ENCODE peak calls at places on chromosomes 11 and 22, in four cellular contexts. W, Z, S and I are unnamed samples.

GRCh38 chr11:111531687-111532364 is 8.7 kb upstream of the LAYN start:
- DNase-seq in Z (no peak), S (peak), W (no peak), I (no peak)

GRCh38 chr11:64611961-64612646 is 21.1 kb downstream of the SLC22A12 start:
- DNase-seq in S (no peak), W (no peak), Z (no peak), I (no peak)

GRCh38 chr22:29359469-29359868 is 28.9 kb downstream of the AP1B1 start:
- DNase-seq in Z (peak), W (peak), S (peak), I (peak)

GRCh38 chr11:66111158-66111557 is 41.1 kb downstream of the PACS1 start:
- DNase-seq in S (no peak), Z (no peak), W (no peak), I (no peak)

GRCh38 chr22:24503137-24503850 is 8.2 kb downstream of the UPB1 start:
- DNase-seq in W (peak), Z (peak), S (peak), I (no peak)

GRCh38 chr11:24093410-24093809 is 403.4 kb upstream of the LUZP2 start:
- DNase-seq in Z (no peak), W (peak), S (no peak), I (no peak)

GRCh38 chr11:124198852-124199389 is 15.8 kb downstream of the OR10D3 start:
- DNase-seq in S (no peak), Z (no peak), W (no peak), I (no peak)

GRCh38 chr11:77179048-77179447 is 51.0 kb downstream of the MYO7A start:
- DNase-seq in W (no peak), S (no peak), Z (no peak), I (peak)

GRCh38 chr22:49997221-49997599 is 15.4 kb downstream of the IL17REL start:
- DNase-seq in S (peak), Z (no peak), W (no peak), I (no peak)

GRCh38 chr11:108733479-108734116 is 68.7 kb downstream of the DDX10 start:
- DNase-seq in S (no peak), W (no peak), Z (no peak), I (no peak)

GRCh38 chr22:19464546-19464945 is 14.4 kb downstream of the UFD1 start:
- DNase-seq in S (no peak), W (no peak), Z (no peak), I (no peak)

GRCh38 chr11:44559207-44559943 is 6.1 kb upstream of the CD82 start:
- DNase-seq in W (no peak), S (no peak), Z (no peak), I (no peak)

GRCh38 chr22:23574371-23574811 is 5.7 kb downstream of the IGLL1 start:
- DNase-seq in S (no peak), W (no peak), Z (no peak), I (no peak)

GRCh38 chr11:77287615-77288273 is 13.7 kb downstream of the GDPD4 start:
- DNase-seq in S (peak), W (no peak), Z (no peak), I (no peak)

GRCh38 chr11:75449776-75450175 is 16.8 kb upstream of the KLHL35 start:
- DNase-seq in S (no peak), W (no peak), Z (no peak), I (no peak)

GRCh38 chr11:130216591-130217132 is 57.1 kb downstream of the ST14 start:
- DNase-seq in Z (peak), W (no peak), S (no peak), I (no peak)

GRCh38 chr11:2580444-2581050 is 119.2 kb downstream of the KCNQ1OT1 start:
- DNase-seq in W (peak), Z (no peak), S (no peak), I (no peak)

GRCh38 chr11:116311141-116311540 is 461.6 kb downstream of the BUD13 start:
- DNase-seq in S (no peak), Z (no peak), W (peak), I (no peak)

GRCh38 chr11:94851864-94852581 is 83.9 kb downstream of the AMOTL1 start:
- DNase-seq in W (no peak), Z (no peak), S (no peak), I (no peak)

GRCh38 chr22:45548991-45549736 is 46.5 kb downstream of the FBLN1 start:
- DNase-seq in Z (no peak), S (peak), W (no peak), I (no peak)

GRCh38 chr11:129251067-129251466 is 58.9 kb upstream of the ARHGAP32 start:
- DNase-seq in S (no peak), W (no peak), Z (no peak), I (no peak)

GRCh38 chr22:37186228-37186996 is 1.6 kb downstream of the C1QTNF6 start:
- DNase-seq in Z (peak), W (peak), S (peak), I (no peak)

GRCh38 chr11:95494856-95495255 is 263.9 kb upstream of the SESN3 start:
- DNase-seq in W (no peak), S (no peak), Z (no peak), I (no peak)

GRCh38 chr22:23383491-23384450 is 196.3 kb downstream of the IGLL1 start:
- DNase-seq in S (no peak), W (peak), Z (no peak), I (no peak)

DNA sequence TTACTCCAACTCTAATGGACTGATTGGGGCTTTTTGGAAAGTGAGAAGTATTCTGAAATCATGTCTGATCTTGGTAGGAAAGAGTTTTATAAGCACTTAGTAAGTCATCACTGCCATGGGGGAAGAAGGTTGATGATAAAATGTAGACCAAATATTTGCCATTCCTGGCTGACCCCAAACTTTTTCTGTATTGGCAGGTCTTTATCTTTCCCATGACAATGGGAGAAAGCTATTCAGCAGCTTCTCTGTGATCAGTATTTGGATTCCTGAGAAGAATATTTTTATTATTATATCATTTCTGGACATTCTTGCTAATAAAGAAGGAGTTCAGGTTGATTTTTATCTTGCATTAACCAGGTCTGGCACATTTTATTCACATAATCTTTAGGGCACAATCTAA is 47.4 kb upstream of the BLID start:
- DNase-seq in W (no peak), S (no peak), Z (no peak), I (no peak)
- H3K27ac ChIP-seq in W (peak), S (no peak), Z (no peak), I (no peak)

GRCh38 chr11:1560011-1560579 is 12.0 kb downstream of the DUSP8 start:
- DNase-seq in Z (no peak), W (no peak), S (no peak), I (no peak)

GRCh38 chr11:1561955-1562354 is 10.1 kb downstream of the DUSP8 start:
- DNase-seq in S (no peak), Z (no peak), W (no peak), I (no peak)

GRCh38 chr11:1562469-1563148 is 9.5 kb downstream of the DUSP8 start:
- DNase-seq in S (no peak), W (no peak), Z (no peak), I (no peak)

GRCh38 chr11:1560618-1561251 is 11.3 kb downstream of the DUSP8 start:
- DNase-seq in W (no peak), S (no peak), Z (no peak), I (no peak)

GRCh38 chr11:1561266-1561665 is 10.8 kb downstream of the DUSP8 start:
- DNase-seq in Z (no peak), S (no peak), W (peak), I (no peak)
- H3K27ac ChIP-seq in Z (no peak), S (no peak), W (no peak), I (no peak)

GRCh38 chr11:15843309-15843857 is 513.0 kb downstream of the SOX6 start:
- DNase-seq in Z (no peak), W (peak), S (no peak), I (peak)
- H3K27ac ChIP-seq in Z (no peak), W (peak), S (no peak), I (peak)

GRCh38 chr11:60891103-60891741 is 15.2 kb downstream of the PRPF19 start:
- DNase-seq in W (no peak), S (no peak), Z (no peak), I (no peak)

GRCh38 chr11:60890696-60891095 is 15.7 kb downstream of the PRPF19 start:
- DNase-seq in Z (no peak), S (no peak), W (no peak), I (no peak)

GRCh38 chr11:60895687-60896086 is 10.7 kb downstream of the PRPF19 start:
- DNase-seq in Z (no peak), S (no peak), W (no peak), I (no peak)

GRCh38 chr11:60887531-60887930 is 18.9 kb downstream of the PRPF19 start:
- DNase-seq in S (no peak), Z (no peak), W (peak), I (no peak)

GRCh38 chr11:60889869-60890311 is 16.5 kb downstream of the PRPF19 start:
- DNase-seq in W (no peak), S (no peak), Z (no peak), I (no peak)
- H3K27ac ChIP-seq in W (no peak), S (no peak), Z (no peak), I (no peak)